ENCODE peak calls at places on chromosomes 12 and 14, in nine cellular contexts. Y is endothelial cell of umbilical vein, W is breast epithelium, G is prostate gland, D is GM06990, Q is fibroblast of lung, R is mucosa of descending colon, F is body of pancreas, I is upper lobe of right lung. H is an unnamed sample.

GRCh38 chr14:93788557-93789365 is 476 bp upstream of the PRIMA1 start:
- DNase-seq in F (no peak), I (no peak), D (no peak), G (peak; percentile 40), W (no peak), Y (no peak), Q (no peak), R (no peak), H (no peak)

GRCh38 chr12:79932393-79932792 is 2.5 kb downstream of the PPP1R12A start:
- DNase-seq in R (no peak), D (no peak), Y (peak; percentile 24), G (no peak), I (no peak), Q (no peak), W (no peak), F (no peak), H (no peak)

GRCh38 chr14:88164906-88165534 is 158.0 kb downstream of the KCNK10 start:
- DNase-seq in F (no peak), D (no peak), I (no peak), Y (no peak), R (no peak), Q (peak; percentile 1), W (no peak), G (no peak), H (no peak)

GRCh38 chr12:67910360-67911292 is 78.6 kb upstream of the IFNG-AS1 start:
- DNase-seq in D (no peak), W (no peak), R (no peak), I (no peak), Q (peak; percentile 98), F (no peak), G (no peak), Y (no peak), H (no peak)

GRCh38 chr12:28782812-28783211 is 366.3 kb upstream of the FAR2 start:
- DNase-seq in F (no peak), Q (no peak), D (no peak), G (no peak), W (no peak), I (no peak), Y (no peak), R (no peak), H (no peak)

GRCh38 chr12:116263844-116264243 is 13.6 kb downstream of the MED13L start:
- DNase-seq in F (no peak), Y (no peak), W (no peak), I (no peak), D (no peak), Q (no peak), R (no peak), G (no peak), H (no peak)

GRCh38 chr14:70885343-70886014 is 21.8 kb upstream of the PCNX1 start:
- DNase-seq in W (no peak), Q (no peak), I (no peak), G (no peak), R (no peak), F (no peak), D (no peak), Y (no peak), H (no peak)

GRCh38 chr14:23881292-23881691 is 72.3 kb upstream of the DHRS4 start:
- DNase-seq in Q (peak; percentile 56), R (no peak), W (no peak), G (no peak), F (no peak), Y (no peak), I (no peak), D (no peak), H (no peak)

GRCh38 chr12:102351326-102351725 is 129.0 kb downstream of the IGF1 start:
- DNase-seq in R (no peak), I (no peak), Q (no peak), Y (no peak), G (no peak), D (no peak), F (no peak), W (no peak), H (no peak)

GRCh38 chr14:99245541-99246511 is 26.2 kb downstream of the BCL11B start:
- DNase-seq in W (no peak), F (peak; percentile 22), Y (no peak), D (no peak), R (no peak), Q (no peak), G (no peak), I (no peak), H (no peak)

GRCh38 chr14:88882236-88882635 is 57.8 kb downstream of the TTC8 start:
- DNase-seq in D (no peak), R (no peak), W (no peak), F (no peak), I (no peak), Y (no peak), G (no peak), Q (peak; percentile 59), H (no peak)

GRCh38 chr12:92107094-92107493 is 38.6 kb downstream of the BTG1 start:
- DNase-seq in D (no peak), I (no peak), R (no peak), F (no peak), W (no peak), Q (no peak), Y (no peak), G (no peak), H (no peak)

GRCh38 chr14:52314521-52315354 is 626 bp downstream of the PTGER2 start:
- DNase-seq in W (no peak), Y (peak; percentile 6), Q (peak; percentile 43), F (peak; percentile 20), G (no peak), I (peak; percentile 74), D (peak; percentile 31), R (peak; percentile 72), H (peak; percentile 70)

GRCh38 chr14:73457935-73458218 is 469 bp downstream of the NUMB start:
- DNase-seq in G (peak; percentile 31), Q (no peak), Y (no peak), R (peak; percentile 78), I (peak; percentile 77), D (no peak), W (peak; percentile 54), F (peak; percentile 48), H (peak; percentile 75)

GRCh38 chr14:32027255-32027939 is 49.7 kb upstream of the ARHGAP5 start:
- DNase-seq in Y (no peak), F (no peak), R (no peak), I (no peak), W (no peak), D (no peak), Q (peak; percentile 54), G (no peak), H (no peak)

GRCh38 chr14:65565948-65566347 is 153.4 kb downstream of the FUT8 start:
- DNase-seq in W (no peak), Q (peak; percentile 29), R (no peak), F (no peak), G (no peak), D (no peak), I (no peak), Y (no peak), H (no peak)

GRCh38 chr12:31234955-31235867 is 90.7 kb downstream of the SINHCAF start:
- DNase-seq in Y (peak; percentile 36), R (no peak), G (no peak), F (peak; percentile 74), W (no peak), I (no peak), D (no peak), Q (peak; percentile 54), H (no peak)

GRCh38 chr12:131415781-131416180 is 295.1 kb upstream of the SFSWAP start:
- DNase-seq in I (no peak), Q (no peak), W (no peak), G (no peak), D (no peak), R (no peak), F (no peak), Y (no peak), H (no peak)

DNA sequence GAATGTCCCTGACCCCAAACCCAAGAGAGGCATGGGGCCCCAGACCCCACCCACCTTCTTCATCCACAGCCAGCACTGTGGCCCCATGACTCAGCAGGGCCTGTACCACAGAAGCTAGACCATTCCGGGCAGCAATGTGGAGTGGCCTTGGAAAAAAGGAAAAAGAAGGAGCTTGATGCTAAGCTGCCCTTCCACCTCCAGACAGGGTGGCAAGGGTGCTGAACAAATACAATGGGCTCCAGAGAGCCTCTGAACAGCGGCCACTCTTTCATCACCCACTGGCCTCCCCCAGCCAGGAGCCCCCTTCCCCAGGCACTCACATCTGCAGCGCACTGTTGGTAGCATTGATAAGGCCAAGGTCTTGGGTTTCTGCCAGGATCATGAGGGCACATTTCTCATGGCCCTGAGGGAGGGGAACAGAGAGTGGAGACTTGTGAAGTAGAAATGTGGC is 13.9 kb downstream of the SLC39A5 start:
- DNase-seq in Y (no peak), G (no peak), D (no peak), W (no peak), F (peak; percentile 86), I (no peak), R (no peak), Q (no peak), H (no peak)
- H3K36me3 ChIP-seq in Y (peaks cover 81% of the 10 kb centered on the region), G (peaks cover 46% of the 10 kb centered on the region), D (peaks cover 32% of the 10 kb centered on the region), W (peaks cover 23% of the 10 kb centered on the region), F (peaks cover 15% of the 10 kb centered on the region), I (peaks cover 100% of the 10 kb centered on the region), R (peaks cover 17% of the 10 kb centered on the region), Q (peaks cover 54% of the 10 kb centered on the region), H (peaks cover 82% of the 10 kb centered on the region)

GRCh38 chr12:113945174-113946173 is 20.7 kb downstream of the RBM19 start:
- DNase-seq in D (no peak), Q (no peak), W (no peak), F (no peak), Y (no peak), R (no peak), G (no peak), I (no peak), H (no peak)
- H3K36me3 ChIP-seq in D (peaks cover 56% of the 10 kb centered on the region), Q (peaks cover 14% of the 10 kb centered on the region), W (peaks cover 4% of the 10 kb centered on the region), F (peaks cover 15% of the 10 kb centered on the region), Y (peaks cover 48% of the 10 kb centered on the region), R (no peaks in the 10 kb centered on the region), G (peaks cover 5% of the 10 kb centered on the region), I (peaks cover 92% of the 10 kb centered on the region), H (peaks cover 73% of the 10 kb centered on the region)

GRCh38 chr14:91284791-91285548 is 40.5 kb upstream of the GPR68 start:
- DNase-seq in Q (peak; percentile 8), I (no peak), G (no peak), F (no peak), R (no peak), D (no peak), W (no peak), Y (no peak), H (no peak)
- H3K36me3 ChIP-seq in Q (no peaks in the 10 kb centered on the region), I (peaks cover 34% of the 10 kb centered on the region), G (no peaks in the 10 kb centered on the region), F (no peaks in the 10 kb centered on the region), R (peaks cover 5% of the 10 kb centered on the region), D (peaks cover 61% of the 10 kb centered on the region), W (no peaks in the 10 kb centered on the region), Y (peaks cover 28% of the 10 kb centered on the region), H (peaks cover 76% of the 10 kb centered on the region)

GRCh38 chr14:35861204-35861868 is 35.2 kb downstream of the BRMS1L start:
- DNase-seq in W (no peak), G (no peak), D (peak; percentile 24), R (no peak), F (no peak), Y (no peak), I (no peak), Q (no peak), H (no peak)
- H3K36me3 ChIP-seq in W (no peaks in the 10 kb centered on the region), G (no peaks in the 10 kb centered on the region), D (peaks cover 5% of the 10 kb centered on the region), R (no peaks in the 10 kb centered on the region), F (no peaks in the 10 kb centered on the region), Y (no peaks in the 10 kb centered on the region), I (peaks cover 16% of the 10 kb centered on the region), Q (no peaks in the 10 kb centered on the region), H (peaks cover 30% of the 10 kb centered on the region)

H was measured in RWPE2.